ENCODE peak calls at places on chromosomes 4 and X, in six cellular contexts. One of them, this sample, is unnamed.

GRCh38 chrX:76862509-76862908 is 435.0 kb downstream of the MAGEE1 start:
- DNase-seq in heart right ventricle: no peak
- DNase-seq in amygdala: no peak
- DNase-seq in activated CD4-positive, alpha-beta T cell treated with anti-CD3 and anti-CD28 coated beads, Interleukin-2, amount 50 U/mL, for 1 hour: no peak
- DNase-seq in Kasumi-1: no peak
- DNase-seq in left colon: no peak
- DNase-seq in this sample: no peak

GRCh38 chr4:86961605-86962295 is 26.9 kb downstream of the AFF1 start:
- DNase-seq in left colon: no peak
- DNase-seq in activated CD4-positive, alpha-beta T cell treated with anti-CD3 and anti-CD28 coated beads, Interleukin-2, amount 50 U/mL, for 1 hour: no peak
- DNase-seq in Kasumi-1: peak
- DNase-seq in heart right ventricle: no peak
- DNase-seq in amygdala: no peak
- DNase-seq in this sample: no peak

GRCh38 chrX:48180811-48181210 is 15.8 kb downstream of the SSX5 start:
- DNase-seq in left colon: no peak
- DNase-seq in amygdala: no peak
- DNase-seq in Kasumi-1: no peak
- DNase-seq in activated CD4-positive, alpha-beta T cell treated with anti-CD3 and anti-CD28 coated beads, Interleukin-2, amount 50 U/mL, for 1 hour: no peak
- DNase-seq in heart right ventricle: no peak
- DNase-seq in this sample: no peak

GRCh38 chr4:8305851-8306361 is 36.4 kb downstream of the HTRA3 start:
- DNase-seq in heart right ventricle: peak
- DNase-seq in left colon: peak
- DNase-seq in Kasumi-1: no peak
- DNase-seq in activated CD4-positive, alpha-beta T cell treated with anti-CD3 and anti-CD28 coated beads, Interleukin-2, amount 50 U/mL, for 1 hour: no peak
- DNase-seq in amygdala: no peak
- DNase-seq in this sample: no peak

GRCh38 chrX:8183281-8183680 is 12.2 kb upstream of the VCX2 start:
- DNase-seq in heart right ventricle: no peak
- DNase-seq in left colon: no peak
- DNase-seq in amygdala: no peak
- DNase-seq in activated CD4-positive, alpha-beta T cell treated with anti-CD3 and anti-CD28 coated beads, Interleukin-2, amount 50 U/mL, for 1 hour: no peak
- DNase-seq in Kasumi-1: no peak
- DNase-seq in this sample: no peak

GRCh38 chrX:30626402-30626801 is 26.8 kb upstream of the GK start:
- DNase-seq in left colon: no peak
- DNase-seq in Kasumi-1: no peak
- DNase-seq in heart right ventricle: no peak
- DNase-seq in amygdala: no peak
- DNase-seq in activated CD4-positive, alpha-beta T cell treated with anti-CD3 and anti-CD28 coated beads, Interleukin-2, amount 50 U/mL, for 1 hour: no peak
- DNase-seq in this sample: no peak

GRCh38 chrX:9676738-9677097 is 88.9 kb downstream of the GPR143 start:
- DNase-seq in Kasumi-1: no peak
- DNase-seq in heart right ventricle: no peak
- DNase-seq in activated CD4-positive, alpha-beta T cell treated with anti-CD3 and anti-CD28 coated beads, Interleukin-2, amount 50 U/mL, for 1 hour: no peak
- DNase-seq in left colon: no peak
- DNase-seq in amygdala: no peak
- DNase-seq in this sample: no peak

GRCh38 chr4:84790769-84791565 is 175.5 kb downstream of the WDFY3 start:
- DNase-seq in activated CD4-positive, alpha-beta T cell treated with anti-CD3 and anti-CD28 coated beads, Interleukin-2, amount 50 U/mL, for 1 hour: no peak
- DNase-seq in amygdala: no peak
- DNase-seq in heart right ventricle: no peak
- DNase-seq in Kasumi-1: no peak
- DNase-seq in left colon: no peak
- DNase-seq in this sample: no peak

GRCh38 chr4:151659631-151660030 is 101.2 kb downstream of the GATB start:
- DNase-seq in activated CD4-positive, alpha-beta T cell treated with anti-CD3 and anti-CD28 coated beads, Interleukin-2, amount 50 U/mL, for 1 hour: no peak
- DNase-seq in amygdala: no peak
- DNase-seq in heart right ventricle: no peak
- DNase-seq in left colon: peak
- DNase-seq in Kasumi-1: no peak
- DNase-seq in this sample: no peak

GRCh38 chr4:171983935-171984805 is 171.0 kb downstream of the GALNTL6 start:
- DNase-seq in activated CD4-positive, alpha-beta T cell treated with anti-CD3 and anti-CD28 coated beads, Interleukin-2, amount 50 U/mL, for 1 hour: no peak
- DNase-seq in heart right ventricle: no peak
- DNase-seq in left colon: no peak
- DNase-seq in amygdala: no peak
- DNase-seq in Kasumi-1: no peak
- DNase-seq in this sample: no peak

GRCh38 chrX:46903458-46904242 is 8.6 kb upstream of the JADE3 start:
- DNase-seq in Kasumi-1: peak
- DNase-seq in amygdala: peak
- DNase-seq in left colon: peak
- DNase-seq in heart right ventricle: peak
- DNase-seq in activated CD4-positive, alpha-beta T cell treated with anti-CD3 and anti-CD28 coated beads, Interleukin-2, amount 50 U/mL, for 1 hour: peak
- DNase-seq in this sample: peak

GRCh38 chrX:81957318-81957717 is 755.4 kb downstream of the SH3BGRL start:
- DNase-seq in amygdala: no peak
- DNase-seq in left colon: no peak
- DNase-seq in activated CD4-positive, alpha-beta T cell treated with anti-CD3 and anti-CD28 coated beads, Interleukin-2, amount 50 U/mL, for 1 hour: no peak
- DNase-seq in Kasumi-1: no peak
- DNase-seq in heart right ventricle: no peak
- DNase-seq in this sample: no peak